ENCODE peak calls at places on chromosome 19, in seven cellular contexts. U is pancreas; V is A673; X is aorta; O is naive thymus-derived CD4-positive, alpha-beta T cell; D is thoracic aorta; H is ascending aorta. G is an unnamed sample.
A peak's percentile ranks its signal among the peaks of the same experiment; 100 is the strongest.

GRCh38 chr19:19539738-19540703 is 2.0 kb downstream of the CILP2 start:
- DNase-seq in U (no peak), V (peak; percentile 74), X (peak; percentile 74), O (no peak), D (no peak), H (no peak), G (no peak)

GRCh38 chr19:10554760-10555612 is 10.8 kb downstream of the KRI1 start:
- DNase-seq in U (no peak), V (no peak), X (no peak), O (no peak), D (no peak), H (no peak), G (no peak)

GRCh38 chr19:4976412-4977298 is 7.7 kb downstream of the KDM4B start:
- DNase-seq in U (no peak), V (peak; percentile 51), X (peak; percentile 85), O (no peak), D (peak; percentile 59), H (peak; percentile 63), G (peak; percentile 66)

GRCh38 chr19:16001481-16002312 is 52.9 kb downstream of the OR10H4 start:
- DNase-seq in U (no peak), V (no peak), X (no peak), O (peak; percentile 35), D (no peak), H (no peak), G (peak; percentile 28)

GRCh38 chr19:34734601-34735103 is 609 bp downstream of the ZNF181 start:
- DNase-seq in U (no peak), V (no peak), X (no peak), O (no peak), D (no peak), H (no peak), G (no peak)

GRCh38 chr19:4081441-4082129 is 14.9 kb upstream of the ZBTB7A start:
- DNase-seq in U (no peak), V (peak; percentile 57), X (no peak), O (no peak), D (no peak), H (no peak), G (no peak)

GRCh38 chr19:5172859-5173577 is 167.6 kb downstream of the PTPRS start:
- DNase-seq in U (no peak), V (peak; percentile 79), X (peak; percentile 70), O (no peak), D (peak; percentile 32), H (no peak), G (peak; percentile 82)

GRCh38 chr19:5001547-5002131 is 32.7 kb downstream of the KDM4B start:
- DNase-seq in U (no peak), V (peak; percentile 71), X (no peak), O (peak; percentile 17), D (no peak), H (no peak), G (peak; percentile 35)

GRCh38 chr19:29813665-29814064 is 1.9 kb downstream of the CCNE1 start:
- DNase-seq in U (no peak), V (no peak), X (no peak), O (no peak), D (no peak), H (no peak), G (no peak)

GRCh38 chr19:11142528-11143171 is 12.9 kb downstream of the SPC24 start:
- DNase-seq in U (peak; percentile 81), V (peak; percentile 62), X (peak; percentile 94), O (no peak), D (peak; percentile 82), H (peak; percentile 83), G (peak; percentile 97)

GRCh38 chr19:31316201-31316951 is 32.9 kb downstream of the TSHZ3 start:
- DNase-seq in U (no peak), V (peak; percentile 48), X (no peak), O (no peak), D (no peak), H (no peak), G (no peak)

GRCh38 chr19:3098515-3099346 is 4.6 kb downstream of the GNA11 start:
- DNase-seq in U (no peak), V (no peak), X (peak; percentile 81), O (peak; percentile 41), D (no peak), H (no peak), G (no peak)

GRCh38 chr19:46919324-46919723 is 58.5 kb downstream of the ARHGAP35 start:
- DNase-seq in U (no peak), V (no peak), X (no peak), O (no peak), D (no peak), H (no peak), G (no peak)

GRCh38 chr19:48805452-48805851 is 5.4 kb downstream of the BCAT2 start:
- DNase-seq in U (no peak), V (no peak), X (no peak), O (no peak), D (no peak), H (no peak), G (no peak)

GRCh38 chr19:41753936-41754529 is 1.3 kb upstream of the CEACAM6 start:
- DNase-seq in U (peak; percentile 70), V (peak; percentile 85), X (peak; percentile 50), O (peak; percentile 76), D (no peak), H (no peak), G (peak; percentile 20)

GRCh38 chr19:12722566-12723382 is 958 bp downstream of the TNPO2 start:
- DNase-seq in U (peak; percentile 90), V (peak; percentile 100), X (peak; percentile 98), O (peak; percentile 91), D (peak; percentile 94), H (peak; percentile 92), G (peak; percentile 99)

GRCh38 chr19:10863107-10863700 is 8.1 kb upstream of the CARM1 start:
- DNase-seq in U (no peak), V (no peak), X (no peak), O (no peak), D (no peak), H (peak; percentile 55), G (peak; percentile 50)

GRCh38 chr19:38774181-38774950 is 1.0 kb upstream of the LGALS7 start:
- DNase-seq in U (no peak), V (no peak), X (no peak), O (no peak), D (no peak), H (no peak), G (no peak)

GRCh38 chr19:18878858-18879578 is 16.9 kb downstream of the CERS1 start:
- DNase-seq in U (no peak), V (no peak), X (no peak), O (no peak), D (no peak), H (no peak), G (no peak)

GRCh38 chr19:19276386-19276785 is 3.3 kb upstream of the TM6SF2 start:
- DNase-seq in U (no peak), V (no peak), X (no peak), O (no peak), D (no peak), H (no peak), G (no peak)

GRCh38 chr19:4694211-4694987 is 24.3 kb upstream of the MYDGF start:
- DNase-seq in U (no peak), V (peak; percentile 88), X (peak; percentile 76), O (no peak), D (no peak), H (no peak), G (peak; percentile 80)

GRCh38 chr19:44303976-44304568 is 753 bp downstream of the ZNF235 start:
- DNase-seq in U (no peak), V (peak; percentile 32), X (no peak), O (no peak), D (no peak), H (no peak), G (no peak)

DNA sequence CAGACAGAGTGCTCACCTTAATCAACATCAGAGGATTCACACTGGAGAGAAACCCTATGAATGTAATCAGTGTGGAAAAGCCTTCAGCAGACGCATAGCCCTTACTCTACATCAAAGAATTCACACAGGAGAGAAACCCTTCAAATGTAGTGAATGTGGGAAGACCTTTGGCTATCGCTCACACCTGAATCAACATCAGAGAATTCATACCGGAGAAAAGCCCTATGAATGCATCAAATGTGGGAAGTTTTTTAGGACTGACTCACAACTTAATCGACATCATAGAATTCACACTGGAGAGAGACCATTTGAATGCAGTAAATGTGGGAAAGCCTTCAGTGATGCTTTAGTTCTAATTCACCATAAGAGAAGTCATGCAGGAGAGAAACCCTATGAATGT is 18.3 kb downstream of the ZNF527 start:
- DNase-seq in U (no peak), V (no peak), X (no peak), O (no peak), D (no peak), H (no peak), G (no peak)
- H3K4me3 ChIP-seq in U (no peak overlapping the region), V (no peak overlapping the region), X (no peak overlapping the region), O (no peak overlapping the region), D (no peak overlapping the region), H (no peak overlapping the region), G (no peak overlapping the region)

DNA sequence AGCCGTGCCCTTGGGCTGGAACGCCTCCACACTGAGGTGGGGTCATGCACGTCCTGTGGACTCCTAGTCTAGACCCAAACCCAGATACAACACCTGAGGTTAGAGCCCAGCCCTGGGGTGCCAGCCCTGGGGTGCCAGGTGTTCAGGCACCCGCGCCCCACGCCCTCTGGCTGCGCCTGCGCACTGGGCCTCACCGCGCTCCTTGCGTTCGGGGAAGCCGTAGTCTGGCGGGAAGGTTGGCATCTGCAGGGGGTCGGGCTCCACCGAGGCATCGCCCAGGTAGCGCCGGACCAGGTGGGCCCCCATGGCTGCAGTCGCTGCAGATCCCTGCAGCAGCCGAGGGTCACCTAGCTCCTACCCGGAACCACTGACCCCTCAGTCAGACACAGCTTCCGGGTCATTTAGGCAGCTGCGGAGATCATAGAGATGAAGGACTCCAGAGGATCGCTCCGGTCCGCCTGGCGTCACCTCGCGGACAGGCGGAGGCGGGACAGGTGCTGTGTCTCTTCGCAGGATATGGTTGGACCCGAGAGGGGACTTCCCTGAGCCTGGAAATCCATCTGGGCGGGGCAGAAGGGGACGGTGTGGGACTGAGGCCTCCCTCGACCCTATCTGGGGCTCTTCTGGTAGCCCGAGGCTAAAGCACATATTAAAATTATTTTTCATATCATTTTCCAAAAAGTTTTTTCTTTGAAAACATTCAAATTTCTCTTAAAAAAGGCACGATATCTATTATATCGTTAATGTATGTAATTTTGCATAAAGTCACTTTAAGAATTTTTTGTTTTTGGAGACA is at the start of gene NDUFB7:
- DNase-seq in U (peak; percentile 87), V (peak; percentile 97), X (peak; percentile 94), O (peak; percentile 87), D (peak; percentile 75), H (peak; percentile 79), G (peak; percentile 87)
- H3K4me1 ChIP-seq in U (peaks cover 6% of the 10 kb centered on the region), V (peaks cover 13% of the 10 kb centered on the region), X (peaks cover 3% of the 10 kb centered on the region), O (peaks cover 14% of the 10 kb centered on the region), D (peaks cover 24% of the 10 kb centered on the region), H (peaks cover 15% of the 10 kb centered on the region), G (peaks cover 8% of the 10 kb centered on the region)

GRCh38 chr19:51019544-51019925 is at the start of gene KLK10:
- DNase-seq in U (no peak), V (no peak), X (peak; percentile 32), O (no peak), D (no peak), H (no peak), G (no peak)
- H3K27ac ChIP-seq in U (no peak within 1 kb of the TSS), V (no peak within 1 kb of the TSS), X (no peak within 1 kb of the TSS), O (no peak within 1 kb of the TSS), D (no peak within 1 kb of the TSS), H (no peak within 1 kb of the TSS), G (no peak within 1 kb of the TSS)

GRCh38 chr19:55581828-55582223 is 1.2 kb upstream of the ZNF579 start:
- DNase-seq in U (no peak), V (no peak), X (no peak), O (no peak), D (no peak), H (no peak), G (no peak)
- H3K4me3 ChIP-seq in U (no peak overlapping the region), V (no peak overlapping the region), X (no peak overlapping the region), O (no peak overlapping the region), D (no peak overlapping the region), H (peak overlapping the region; percentile 85), G (no peak overlapping the region)

G was measured in SJSA1.